ENCODE peak calls at places on chromosomes 1 and 21, in four cellular contexts. One of them, this sample, is unnamed.

GRCh38 chr1:3275471-3276340 is 178.8 kb upstream of the ARHGEF16 start:
- DNase-seq in A549: no peak
- DNase-seq in stomach: no peak
- DNase-seq in tibial nerve: no peak
- DNase-seq in this sample: no peak

GRCh38 chr1:59137968-59138367 is 158.9 kb upstream of the FGGY start:
- DNase-seq in A549: no peak
- DNase-seq in stomach: no peak
- DNase-seq in tibial nerve: no peak
- DNase-seq in this sample: no peak

GRCh38 chr1:26317612-26318337 is at the start of gene CD52:
- DNase-seq in A549: no peak
- DNase-seq in stomach: peak
- DNase-seq in tibial nerve: no peak
- DNase-seq in this sample: no peak

GRCh38 chr21:14403681-14404318 is 20.9 kb upstream of the HSPA13 start:
- DNase-seq in A549: peak
- DNase-seq in stomach: no peak
- DNase-seq in tibial nerve: no peak
- DNase-seq in this sample: no peak

GRCh38 chr1:197781998-197782718 is 6.9 kb upstream of the DENND1B start:
- DNase-seq in A549: no peak
- DNase-seq in stomach: no peak
- DNase-seq in tibial nerve: no peak
- DNase-seq in this sample: no peak

GRCh38 chr1:178768423-178768822 is 43.4 kb downstream of the RALGPS2 start:
- DNase-seq in A549: no peak
- DNase-seq in stomach: no peak
- DNase-seq in tibial nerve: no peak
- DNase-seq in this sample: no peak

GRCh38 chr21:23401278-23401677 is 2206.0 kb downstream of the MRPL39 start:
- DNase-seq in A549: no peak
- DNase-seq in stomach: no peak
- DNase-seq in tibial nerve: no peak
- DNase-seq in this sample: no peak

GRCh38 chr1:10108948-10109347 is 76.2 kb downstream of the UBE4B start:
- DNase-seq in A549: no peak
- DNase-seq in stomach: no peak
- DNase-seq in tibial nerve: no peak
- DNase-seq in this sample: no peak

GRCh38 chr21:31630062-31630711 is 29.3 kb upstream of the SOD1 start:
- DNase-seq in A549: peak
- DNase-seq in stomach: peak
- DNase-seq in tibial nerve: no peak
- DNase-seq in this sample: no peak

GRCh38 chr1:189819751-189820150 is 657.9 kb downstream of the BRINP3 start:
- DNase-seq in A549: no peak
- DNase-seq in stomach: no peak
- DNase-seq in tibial nerve: no peak
- DNase-seq in this sample: no peak

GRCh38 chr1:16286122-16286521 is 49.1 kb upstream of the CPLANE2 start:
- DNase-seq in A549: no peak
- DNase-seq in stomach: no peak
- DNase-seq in tibial nerve: no peak
- DNase-seq in this sample: no peak

GRCh38 chr1:58763214-58763613 is 20.6 kb downstream of the JUN start:
- DNase-seq in A549: no peak
- DNase-seq in stomach: no peak
- DNase-seq in tibial nerve: no peak
- DNase-seq in this sample: no peak

GRCh38 chr1:156618853-156619581 is at the start of gene HAPLN2:
- DNase-seq in A549: peak
- DNase-seq in stomach: no peak
- DNase-seq in tibial nerve: no peak
- DNase-seq in this sample: no peak

GRCh38 chr1:114692947-114693346 is 2.4 kb downstream of the AMPD1 start:
- DNase-seq in A549: no peak
- DNase-seq in stomach: no peak
- DNase-seq in tibial nerve: no peak
- DNase-seq in this sample: no peak

GRCh38 chr1:86502721-86503430 is 34.1 kb downstream of the CLCA1 start:
- DNase-seq in A549: no peak
- DNase-seq in stomach: no peak
- DNase-seq in tibial nerve: no peak
- DNase-seq in this sample: peak

GRCh38 chr1:185316163-185317033 is 645 bp downstream of the IVNS1ABP start:
- DNase-seq in A549: peak
- DNase-seq in stomach: peak
- DNase-seq in tibial nerve: peak
- DNase-seq in this sample: peak

GRCh38 chr1:94327001-94327685 is 89.8 kb upstream of the ARHGAP29 start:
- DNase-seq in A549: no peak
- DNase-seq in stomach: peak
- DNase-seq in tibial nerve: no peak
- DNase-seq in this sample: peak

GRCh38 chr1:216726435-216726834 is 3.2 kb upstream of the ESRRG start:
- DNase-seq in A549: no peak
- DNase-seq in stomach: no peak
- DNase-seq in tibial nerve: no peak
- DNase-seq in this sample: no peak

GRCh38 chr1:201827321-201828281 is 1.4 kb upstream of the IPO9 start:
- DNase-seq in A549: no peak
- DNase-seq in stomach: no peak
- DNase-seq in tibial nerve: no peak
- DNase-seq in this sample: no peak

GRCh38 chr1:8388732-8389562 is 71.0 kb downstream of the SLC45A1 start:
- DNase-seq in A549: no peak
- DNase-seq in stomach: no peak
- DNase-seq in tibial nerve: no peak
- DNase-seq in this sample: no peak

GRCh38 chr1:39047374-39048229 is 21.5 kb downstream of the NDUFS5 start:
- DNase-seq in A549: no peak
- DNase-seq in stomach: no peak
- DNase-seq in tibial nerve: no peak
- DNase-seq in this sample: peak

GRCh38 chr1:155226910-155227260 is 18.4 kb downstream of the MTX1 start:
- DNase-seq in A549: peak
- DNase-seq in stomach: peak
- DNase-seq in tibial nerve: no peak
- DNase-seq in this sample: peak

GRCh38 chr1:37682334-37682987 is 9.9 kb upstream of the CDCA8 start:
- DNase-seq in A549: peak
- DNase-seq in stomach: peak
- DNase-seq in tibial nerve: peak
- DNase-seq in this sample: peak

GRCh38 chr1:200432586-200432985 is 22.8 kb upstream of the ZNF281 start:
- DNase-seq in A549: no peak
- DNase-seq in stomach: no peak
- DNase-seq in tibial nerve: no peak
- DNase-seq in this sample: no peak

GRCh38 chr1:87669671-87670070 is 341.0 kb downstream of the LMO4 start:
- DNase-seq in A549: no peak
- DNase-seq in stomach: no peak
- DNase-seq in tibial nerve: no peak
- DNase-seq in this sample: no peak

GRCh38 chr1:29854700-29855276 is 618.5 kb downstream of the PTPRU start:
- DNase-seq in A549: no peak
- DNase-seq in stomach: no peak
- DNase-seq in tibial nerve: no peak
- DNase-seq in this sample: no peak

GRCh38 chr1:222880586-222880985 is 65.7 kb downstream of the DISP1 start:
- DNase-seq in A549: no peak
- DNase-seq in stomach: no peak
- DNase-seq in tibial nerve: no peak
- DNase-seq in this sample: no peak

GRCh38 chr1:60427701-60428100 is 354.1 kb upstream of the C1orf87 start:
- DNase-seq in A549: no peak
- DNase-seq in stomach: no peak
- DNase-seq in tibial nerve: no peak
- DNase-seq in this sample: no peak

GRCh38 chr1:226001852-226002666 is 2.9 kb upstream of the SDE2 start:
- DNase-seq in A549: no peak
- DNase-seq in stomach: peak
- DNase-seq in tibial nerve: peak
- DNase-seq in this sample: peak
- TF ChIP-seq EP300 in A549: no peak
- TF ChIP-seq EP300 in stomach: peak
- TF ChIP-seq EP300 in tibial nerve: peak
- TF ChIP-seq EP300 in this sample: no peak

GRCh38 chr21:17611414-17612022 is 1.2 kb downstream of the BTG3 start:
- DNase-seq in A549: peak
- DNase-seq in stomach: peak
- DNase-seq in tibial nerve: peak
- DNase-seq in this sample: peak

GRCh38 chr21:17612023-17612564 is 607 bp downstream of the BTG3 start:
- DNase-seq in A549: no peak
- DNase-seq in stomach: peak
- DNase-seq in tibial nerve: no peak
- DNase-seq in this sample: peak

GRCh38 chr21:17610862-17611261 is 1.8 kb downstream of the BTG3 start:
- DNase-seq in A549: no peak
- DNase-seq in stomach: peak
- DNase-seq in tibial nerve: no peak
- DNase-seq in this sample: peak

GRCh38 chr21:17613242-17613676 is 558 bp upstream of the BTG3 start:
- DNase-seq in A549: no peak
- DNase-seq in stomach: peak
- DNase-seq in tibial nerve: peak
- DNase-seq in this sample: peak

GRCh38 chr21:17612565-17613241 is at the start of gene BTG3:
- DNase-seq in A549: peak
- DNase-seq in stomach: peak
- DNase-seq in tibial nerve: peak
- DNase-seq in this sample: peak
- TF ChIP-seq EP300 in A549: no peak
- TF ChIP-seq EP300 in stomach: no peak
- TF ChIP-seq EP300 in tibial nerve: no peak
- TF ChIP-seq EP300 in this sample: no peak

GRCh38 chr1:153251562-153251961 is 7.9 kb upstream of the LORICRIN start:
- DNase-seq in A549: no peak
- DNase-seq in stomach: no peak
- DNase-seq in tibial nerve: no peak
- DNase-seq in this sample: no peak
- TF ChIP-seq EP300 in A549: no peak
- TF ChIP-seq EP300 in stomach: no peak
- TF ChIP-seq EP300 in tibial nerve: no peak
- TF ChIP-seq EP300 in this sample: no peak

GRCh38 chr1:36285450-36286101 is 20.6 kb upstream of the SH3D21 start:
- DNase-seq in A549: peak
- DNase-seq in stomach: peak
- DNase-seq in tibial nerve: peak
- DNase-seq in this sample: peak

GRCh38 chr1:36284517-36284916 is 21.7 kb upstream of the SH3D21 start:
- DNase-seq in A549: no peak
- DNase-seq in stomach: no peak
- DNase-seq in tibial nerve: no peak
- DNase-seq in this sample: no peak

GRCh38 chr1:36284061-36284460 is 22.1 kb upstream of the SH3D21 start:
- DNase-seq in A549: no peak
- DNase-seq in stomach: no peak
- DNase-seq in tibial nerve: no peak
- DNase-seq in this sample: no peak

GRCh38 chr1:36287595-36287994 is 18.6 kb upstream of the SH3D21 start:
- DNase-seq in A549: no peak
- DNase-seq in stomach: no peak
- DNase-seq in tibial nerve: no peak
- DNase-seq in this sample: no peak

GRCh38 chr1:36286802-36287201 is 19.4 kb upstream of the SH3D21 start:
- DNase-seq in A549: no peak
- DNase-seq in stomach: no peak
- DNase-seq in tibial nerve: no peak
- DNase-seq in this sample: no peak
- TF ChIP-seq EP300 in A549: no peak
- TF ChIP-seq EP300 in stomach: no peak
- TF ChIP-seq EP300 in tibial nerve: no peak
- TF ChIP-seq EP300 in this sample: no peak